ENCODE peak calls at places on chromosomes 2 and 18, in nine cellular contexts. C, H, G, R, Y, A, J, M and S are unnamed samples.
A peak's percentile ranks its signal among the peaks of the same experiment; 100 is the strongest.

GRCh38 chr2:230684222-230685164 is 28.1 kb upstream of the CAB39 start:
- DNase-seq in C (peak; percentile 79), H (no peak), G (no peak), R (no peak), Y (no peak), A (no peak), J (no peak), M (no peak), S (no peak)

GRCh38 chr2:119207447-119207846 is 16.2 kb upstream of the STEAP3 start:
- DNase-seq in C (no peak), H (no peak), G (no peak), R (no peak), Y (no peak), A (no peak), J (no peak), M (no peak), S (no peak)

GRCh38 chr2:33467413-33467812 is 9.0 kb upstream of the RASGRP3 start:
- DNase-seq in C (no peak), H (no peak), G (no peak), R (no peak), Y (no peak), A (no peak), J (no peak), M (no peak), S (no peak)

GRCh38 chr2:173657996-173658717 is 303.5 kb downstream of the CDCA7 start:
- DNase-seq in C (peak; percentile 97), H (no peak), G (no peak), R (no peak), Y (no peak), A (no peak), J (no peak), M (no peak), S (no peak)

GRCh38 chr2:2570871-2571270 is 239.8 kb upstream of the MYT1L start:
- DNase-seq in C (no peak), H (no peak), G (no peak), R (no peak), Y (no peak), A (peak; percentile 45), J (no peak), M (no peak), S (no peak)

GRCh38 chr18:5057348-5058012 is 139.6 kb downstream of the AKAIN1 start:
- DNase-seq in C (peak; percentile 31), H (peak; percentile 71), G (peak; percentile 26), R (peak; percentile 48), Y (peak; percentile 78), A (no peak), J (peak; percentile 33), M (peak; percentile 69), S (peak; percentile 68)

GRCh38 chr2:49416252-49416651 is 261.9 kb upstream of the FSHR start:
- DNase-seq in C (no peak), H (no peak), G (no peak), R (no peak), Y (no peak), A (no peak), J (peak; percentile 12), M (no peak), S (no peak)

GRCh38 chr2:51093016-51093415 is 61.1 kb upstream of the NRXN1 start:
- DNase-seq in C (no peak), H (no peak), G (no peak), R (no peak), Y (no peak), A (no peak), J (no peak), M (no peak), S (no peak)

GRCh38 chr2:144998435-144998834 is 478.5 kb upstream of the ZEB2 start:
- DNase-seq in C (no peak), H (no peak), G (no peak), R (no peak), Y (no peak), A (no peak), J (no peak), M (no peak), S (no peak)

GRCh38 chr2:68980956-68981355 is 6.5 kb downstream of the GKN1 start:
- DNase-seq in C (no peak), H (no peak), G (no peak), R (no peak), Y (no peak), A (no peak), J (no peak), M (peak; percentile 45), S (no peak)

GRCh38 chr2:49616800-49617199 is 462.5 kb upstream of the FSHR start:
- DNase-seq in C (no peak), H (no peak), G (no peak), R (peak; percentile 9), Y (peak; percentile 6), A (no peak), J (no peak), M (no peak), S (no peak)

GRCh38 chr2:218893349-218894167 is 12.9 kb downstream of the WNT10A start:
- DNase-seq in C (no peak), H (no peak), G (no peak), R (peak; percentile 15), Y (no peak), A (peak; percentile 29), J (no peak), M (no peak), S (peak; percentile 58)

GRCh38 chr2:218894168-218895157 is 13.8 kb downstream of the WNT10A start:
- DNase-seq in C (no peak), H (no peak), G (no peak), R (no peak), Y (no peak), A (peak; percentile 53), J (no peak), M (no peak), S (no peak)

GRCh38 chr2:218891275-218892135 is 10.9 kb downstream of the WNT10A start:
- DNase-seq in C (no peak), H (no peak), G (no peak), R (no peak), Y (no peak), A (peak; percentile 58), J (no peak), M (no peak), S (no peak)

GRCh38 chr2:218890369-218890768 is 9.7 kb downstream of the WNT10A start:
- DNase-seq in C (no peak), H (no peak), G (no peak), R (no peak), Y (no peak), A (no peak), J (no peak), M (no peak), S (no peak)

GRCh38 chr2:218892693-218893348 is 12.2 kb downstream of the WNT10A start:
- DNase-seq in C (peak; percentile 45), H (peak; percentile 72), G (peak; percentile 79), R (peak; percentile 83), Y (peak; percentile 70), A (peak; percentile 75), J (peak; percentile 63), M (peak; percentile 85), S (peak; percentile 88)
- TF ChIP-seq CTCF in C (peak; percentile 37), H (peak; percentile 63), G (peak; percentile 45), R (peak; percentile 75), Y (peak; percentile 51), A (no peak), J (peak; percentile 15), M (peak; percentile 79), S (peak; percentile 52)

GRCh38 chr2:30677861-30678385 is 129.3 kb downstream of the CAPN13 start:
- DNase-seq in C (no peak), H (no peak), G (no peak), R (no peak), Y (no peak), A (no peak), J (no peak), M (no peak), S (no peak)
- TF ChIP-seq CTCF in C (no peak), H (no peak), G (no peak), R (no peak), Y (no peak), A (no peak), J (no peak), M (no peak), S (no peak)

GRCh38 chr2:72824224-72824842 is 1.5 kb downstream of the EXOC6B start:
- DNase-seq in C (peak; percentile 68), H (no peak), G (no peak), R (no peak), Y (no peak), A (no peak), J (no peak), M (no peak), S (peak; percentile 21)

GRCh38 chr2:72826156-72826477 is 284 bp upstream of the EXOC6B start:
- DNase-seq in C (no peak), H (no peak), G (no peak), R (no peak), Y (no peak), A (no peak), J (no peak), M (no peak), S (no peak)

GRCh38 chr2:72827495-72827894 is 1.7 kb upstream of the EXOC6B start:
- DNase-seq in C (no peak), H (no peak), G (no peak), R (no peak), Y (no peak), A (no peak), J (no peak), M (no peak), S (no peak)

GRCh38 chr2:72827999-72828646 is 2.3 kb upstream of the EXOC6B start:
- DNase-seq in C (peak; percentile 90), H (no peak), G (no peak), R (no peak), Y (no peak), A (no peak), J (no peak), M (no peak), S (no peak)

GRCh38 chr2:72825271-72826155 is at the start of gene EXOC6B:
- DNase-seq in C (peak; percentile 85), H (peak; percentile 94), G (peak; percentile 74), R (peak; percentile 84), Y (peak; percentile 97), A (peak; percentile 92), J (peak; percentile 88), M (peak; percentile 82), S (peak; percentile 90)
- TF ChIP-seq CTCF in C (no peak), H (no peak), G (no peak), R (no peak), Y (peak; percentile 6), A (no peak), J (no peak), M (no peak), S (no peak)

GRCh38 chr2:96091711-96092579 is 24.4 kb downstream of the ADRA2B start:
- DNase-seq in C (no peak), H (no peak), G (no peak), R (no peak), Y (peak; percentile 3), A (no peak), J (peak; percentile 76), M (peak; percentile 4), S (no peak)
- TF ChIP-seq CTCF in C (no peak), H (no peak), G (no peak), R (no peak), Y (no peak), A (no peak), J (no peak), M (no peak), S (no peak)

GRCh38 chr2:234558642-234559041 is 61.8 kb upstream of the ARL4C start:
- DNase-seq in C (no peak), H (no peak), G (no peak), R (no peak), Y (no peak), A (no peak), J (no peak), M (no peak), S (no peak)
- TF ChIP-seq CTCF in C (peak; percentile 26), H (no peak), G (no peak), R (no peak), Y (no peak), A (no peak), J (no peak), M (no peak), S (no peak)